ENCODE peak calls at places on chromosomes 1 and 21, in nine cellular contexts. K, P, S, C, I, Q, G, L and Y are unnamed samples.

GRCh38 chr1:94528826-94529225 is 12.7 kb downstream of the F3 start:
- DNase-seq in C (no peak), Q (no peak), S (no peak), K (no peak), I (no peak), P (no peak), G (no peak), L (no peak), Y (no peak)

GRCh38 chr1:55067022-55067781 is 27.9 kb downstream of the PCSK9 start:
- DNase-seq in I (peak; percentile 32), G (no peak), Q (no peak), K (no peak), C (no peak), L (no peak), S (no peak), P (no peak), Y (no peak)

GRCh38 chr1:25028910-25029599 is 99.0 kb upstream of the RUNX3 start:
- DNase-seq in G (no peak), S (no peak), C (no peak), I (no peak), K (no peak), P (no peak), L (no peak), Q (no peak), Y (no peak)

GRCh38 chr1:92488832-92489231 is 2.1 kb upstream of the GFI1 start:
- DNase-seq in L (no peak), S (no peak), I (no peak), P (no peak), G (no peak), Q (no peak), C (no peak), K (no peak), Y (no peak)

GRCh38 chr1:114771992-114772391 is 8.5 kb downstream of the SIKE1 start:
- DNase-seq in I (no peak), K (no peak), P (no peak), G (no peak), L (no peak), C (no peak), Q (no peak), S (no peak), Y (no peak)

GRCh38 chr1:33399375-33399774 is 31.5 kb downstream of the PHC2 start:
- DNase-seq in P (no peak), I (no peak), C (no peak), S (no peak), K (no peak), G (no peak), Q (no peak), L (no peak), Y (no peak)

GRCh38 chr1:90717665-90718410 is 736 bp upstream of the BARHL2 start:
- DNase-seq in Q (peak; percentile 5), C (no peak), L (no peak), S (no peak), G (no peak), I (no peak), P (no peak), K (peak; percentile 37), Y (peak; percentile 60)

GRCh38 chr21:43971201-43971991 is 40.7 kb upstream of the TRAPPC10 start:
- DNase-seq in S (no peak), L (no peak), I (no peak), K (no peak), P (no peak), Q (no peak), C (no peak), G (no peak), Y (no peak)

GRCh38 chr1:108034396-108034795 is 69.4 kb upstream of the VAV3 start:
- DNase-seq in K (no peak), I (no peak), L (no peak), C (no peak), Q (no peak), G (no peak), P (no peak), S (no peak), Y (no peak)

GRCh38 chr21:14846619-14847018 is 218.2 kb downstream of the NRIP1 start:
- DNase-seq in L (no peak), I (no peak), C (no peak), P (no peak), G (no peak), S (no peak), Q (no peak), K (no peak), Y (no peak)

GRCh38 chr1:220430059-220430458 is 97.9 kb upstream of the MARK1 start:
- DNase-seq in K (no peak), Q (no peak), G (no peak), C (no peak), L (no peak), I (no peak), S (no peak), P (no peak), Y (no peak)

GRCh38 chr1:7290971-7291970 is 479.8 kb upstream of the VAMP3 start:
- DNase-seq in K (no peak), C (no peak), Q (peak; percentile 69), I (no peak), S (no peak), P (no peak), L (no peak), G (peak; percentile 35), Y (no peak)

GRCh38 chr1:1394116-1394515 is 5.0 kb downstream of the CCNL2 start:
- DNase-seq in S (no peak), P (no peak), K (no peak), I (no peak), G (no peak), L (no peak), C (no peak), Q (no peak), Y (no peak)

GRCh38 chr21:34670220-34670961 is 1.6 kb downstream of the CLIC6 start:
- DNase-seq in P (no peak), G (no peak), I (peak; percentile 74), Q (no peak), L (no peak), C (no peak), S (peak; percentile 35), K (no peak), Y (no peak)

GRCh38 chr1:229070168-229070567 is 200.7 kb upstream of the RAB4A start:
- DNase-seq in K (peak; percentile 14), P (peak; percentile 85), Q (peak; percentile 47), I (peak; percentile 86), C (peak; percentile 69), L (peak; percentile 79), S (peak; percentile 81), G (peak; percentile 47), Y (no peak)

GRCh38 chr1:239930646-239931262 is 160.9 kb upstream of the FMN2 start:
- DNase-seq in P (no peak), I (no peak), C (no peak), Q (peak; percentile 27), L (no peak), K (no peak), S (no peak), G (no peak), Y (no peak)

GRCh38 chr1:53835491-53835890 is 2.6 kb downstream of the NDC1 start:
- DNase-seq in I (no peak), K (no peak), Q (peak; percentile 82), C (no peak), P (no peak), G (no peak), S (no peak), L (no peak), Y (no peak)

GRCh38 chr1:19648689-19649088 is 4.6 kb downstream of the NBL1 start:
- DNase-seq in K (no peak), I (no peak), L (no peak), S (no peak), Q (no peak), P (no peak), C (no peak), G (no peak), Y (no peak)

GRCh38 chr1:26218906-26219494 is 15.0 kb upstream of the CEP85 start:
- DNase-seq in G (no peak), Q (no peak), C (peak; percentile 26), L (no peak), S (peak; percentile 34), K (no peak), P (no peak), I (no peak), Y (no peak)

GRCh38 chr1:201309420-201309819 is 26.1 kb downstream of the PKP1 start:
- DNase-seq in C (peak; percentile 24), Q (peak; percentile 12), P (peak; percentile 89), I (no peak), K (peak; percentile 75), S (peak; percentile 55), L (peak; percentile 48), G (peak; percentile 20), Y (peak; percentile 36)

DNA sequence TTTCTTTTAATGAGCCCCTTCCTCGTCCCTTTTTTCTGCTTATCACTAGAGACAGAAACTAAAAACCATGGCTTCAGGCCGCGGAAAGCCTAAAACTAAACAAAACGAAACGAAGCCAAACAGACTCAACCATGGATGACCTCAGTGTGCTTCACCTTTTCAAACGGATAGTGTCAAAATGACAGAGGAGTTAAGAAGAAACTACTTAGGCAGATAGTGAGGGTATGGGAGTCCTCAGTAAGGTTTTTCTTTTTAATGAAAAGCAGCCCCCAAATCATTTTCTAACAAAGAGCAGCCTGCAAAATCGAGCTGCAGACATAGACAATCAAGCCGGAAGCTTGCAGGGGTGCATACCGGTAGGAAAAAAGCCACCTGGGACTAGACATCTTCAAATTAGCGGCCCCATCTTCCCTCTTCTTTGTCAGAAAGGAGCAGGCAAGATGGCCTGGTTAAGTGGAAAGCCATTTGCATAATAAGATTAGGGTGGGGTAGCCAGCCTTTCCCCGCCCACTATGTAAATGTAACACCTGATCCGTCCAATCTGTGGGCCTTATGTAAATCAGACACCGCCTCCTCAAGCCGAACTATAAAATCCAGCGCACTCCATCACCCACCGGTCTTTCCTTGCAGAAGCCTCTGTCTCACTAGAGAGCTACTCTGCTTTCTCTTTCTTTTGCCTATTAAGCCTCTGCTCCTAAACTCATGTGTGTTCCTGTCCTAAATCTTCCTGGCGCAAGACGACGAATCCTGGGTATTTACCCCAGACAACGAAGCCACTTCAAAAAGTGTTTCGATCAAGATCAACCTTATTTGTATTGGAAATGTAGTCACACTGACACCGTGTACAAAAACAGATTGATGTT is 6.2 kb upstream of the ERO1B start:
- DNase-seq in I (no peak), K (no peak), C (peak; percentile 30), G (peak; percentile 56), S (no peak), P (no peak), Q (no peak), L (no peak), Y (peak; percentile 16)
- TF ChIP-seq POLR2A in I (no peak), K (no peak), C (peak; percentile 88), G (no peak), S (no peak), P (no peak), Q (no peak), L (no peak), Y (no peak)

GRCh38 chr1:10032590-10033358 is at the start of gene UBE4B:
- DNase-seq in I (peak; percentile 100), P (peak; percentile 98), L (peak; percentile 76), Q (peak; percentile 97), K (peak; percentile 99), S (peak; percentile 99), G (peak; percentile 98), C (peak; percentile 65), Y (peak; percentile 100)
- TF ChIP-seq POLR2A in I (no peak), P (no peak), L (peak; percentile 57), Q (no peak), K (peak; percentile 34), S (no peak), G (no peak), C (peak; percentile 52), Y (peak; percentile 67)

GRCh38 chr1:145823565-145824498 is at the start of the genes POLR3C and RNF115:
- DNase-seq in C (peak; percentile 71), P (peak; percentile 93), I (peak; percentile 97), G (peak; percentile 90), K (peak; percentile 90), Q (peak; percentile 90), S (peak; percentile 93), L (peak; percentile 83), Y (peak; percentile 92)
- TF ChIP-seq POLR2A in C (peak; percentile 83), P (peak; percentile 84), I (peak; percentile 66), G (peak; percentile 83), K (peak; percentile 14), Q (peak; percentile 77), S (no peak), L (peak; percentile 60), Y (peak; percentile 77)

GRCh38 chr1:248863011-248863881 is 4.4 kb upstream of the ZNF692 start:
- DNase-seq in L (peak; percentile 69), I (peak; percentile 97), Q (peak; percentile 47), S (peak; percentile 91), G (peak; percentile 85), K (peak; percentile 76), P (peak; percentile 94), C (peak; percentile 54), Y (peak; percentile 92)
- TF ChIP-seq POLR2A in L (peak; percentile 96), I (no peak), Q (no peak), S (no peak), G (peak; percentile 38), K (peak; percentile 63), P (no peak), C (peak; percentile 98), Y (peak; percentile 95)